ENCODE peak calls at places on chromosome 5, in six cellular contexts. J is HT1080, F is H4, A is fibroblast of mammary gland, N is iris pigment epithelial cell, Z is NCI-H748 treated with DMSO at 0.1 percent for 48 hours. M is an unnamed sample.

GRCh38 chr5:15683332-15683731 is 183.4 kb downstream of the FBXL7 start:
- DNase-seq in J (peak; percentile 4), F (no peak), A (no peak), N (no peak), Z (no peak), M (no peak)

GRCh38 chr5:111942214-111942613 is 185.2 kb upstream of the NREP start:
- DNase-seq in J (no peak), F (no peak), A (no peak), N (no peak), Z (no peak), M (no peak)

GRCh38 chr5:143820451-143820850 is 8.5 kb downstream of the HMHB1 start:
- DNase-seq in J (no peak), F (no peak), A (no peak), N (no peak), Z (no peak), M (no peak)

GRCh38 chr5:16446993-16447392 is 18.6 kb downstream of the ZNF622 start:
- DNase-seq in J (no peak), F (no peak), A (no peak), N (no peak), Z (no peak), M (no peak)

GRCh38 chr5:77631166-77631582 is 7.3 kb downstream of the OTP start:
- DNase-seq in J (no peak), F (no peak), A (no peak), N (no peak), Z (no peak), M (no peak)

GRCh38 chr5:135386886-135387628 is 12.0 kb downstream of the MACROH2A1 start:
- DNase-seq in J (peak; percentile 85), F (peak; percentile 84), A (peak; percentile 95), N (peak; percentile 98), Z (no peak), M (peak; percentile 55)

GRCh38 chr5:1479581-1480188 is 34.4 kb upstream of the SLC6A3 start:
- DNase-seq in J (peak; percentile 18), F (no peak), A (peak; percentile 77), N (peak; percentile 85), Z (no peak), M (no peak)

GRCh38 chr5:150605546-150605945 is 34.9 kb upstream of the SYNPO start:
- DNase-seq in J (no peak), F (no peak), A (no peak), N (no peak), Z (no peak), M (no peak)

GRCh38 chr5:96377597-96377996 is 55.5 kb downstream of the PCSK1 start:
- DNase-seq in J (no peak), F (no peak), A (no peak), N (no peak), Z (no peak), M (no peak)

GRCh38 chr5:147671365-147671764 is 111.2 kb downstream of the JAKMIP2 start:
- DNase-seq in J (no peak), F (no peak), A (no peak), N (no peak), Z (no peak), M (no peak)

GRCh38 chr5:157606046-157606445 is 30.5 kb upstream of the ADAM19 start:
- DNase-seq in J (no peak), F (no peak), A (peak; percentile 75), N (peak; percentile 42), Z (no peak), M (no peak)

GRCh38 chr5:77409870-77410621 is 82.1 kb downstream of the WDR41 start:
- DNase-seq in J (no peak), F (no peak), A (no peak), N (no peak), Z (no peak), M (no peak)